ENCODE peak calls at places on chromosomes 13 and 19, in four cellular contexts. P is lower lobe of right lung, U is HCT116, H is colonic mucosa. D is an unnamed sample. For H3K36me3, the result is how much of the 10 kb centered on the place peaks cover.

GRCh38 chr13:72290962-72291681 is 424.1 kb upstream of the DACH1 start:
- DNase-seq in P (no peak), U (peak), H (no peak), D (peak)

GRCh38 chr19:17406039-17406886 is 833 bp upstream of the BST2 start:
- DNase-seq in P (no peak), U (no peak), H (no peak), D (no peak)

GRCh38 chr19:29623726-29624488 is 17.8 kb downstream of the POP4 start:
- DNase-seq in P (peak), U (no peak), H (no peak), D (no peak)

GRCh38 chr13:49532593-49532992 is 36.8 kb downstream of the PHF11 start:
- DNase-seq in P (no peak), U (no peak), H (no peak), D (no peak)

GRCh38 chr19:18157465-18158063 is 4.6 kb downstream of the PIK3R2 start:
- DNase-seq in P (no peak), U (no peak), H (no peak), D (no peak)

GRCh38 chr13:59490651-59491050 is 673.1 kb downstream of the DIAPH3 start:
- DNase-seq in P (no peak), U (no peak), H (no peak), D (no peak)

GRCh38 chr13:46297338-46297737 is 85.6 kb downstream of the LRRC63 start:
- DNase-seq in P (no peak), U (no peak), H (no peak), D (no peak)

GRCh38 chr13:114286808-114287207 is 5.4 kb downstream of the UPF3A start:
- DNase-seq in P (no peak), U (no peak), H (no peak), D (peak)

GRCh38 chr13:39263033-39263432 is 224.8 kb downstream of the NHLRC3 start:
- DNase-seq in P (no peak), U (peak), H (peak), D (no peak)

GRCh38 chr13:32048816-32049215 is 17.2 kb downstream of the FRY start:
- DNase-seq in P (no peak), U (no peak), H (no peak), D (no peak)

GRCh38 chr19:4406626-4407025 is 4.2 kb downstream of the CHAF1A start:
- DNase-seq in P (no peak), U (no peak), H (no peak), D (no peak)

GRCh38 chr13:35475131-35475959 is 1.1 kb downstream of the MAB21L1 start:
- DNase-seq in P (no peak), U (no peak), H (peak), D (no peak)

GRCh38 chr13:99326012-99326411 is 18.8 kb upstream of the GPR183 start:
- DNase-seq in P (no peak), U (no peak), H (no peak), D (no peak)

GRCh38 chr13:94054159-94054558 is 425.3 kb downstream of the DCT start:
- DNase-seq in P (no peak), U (no peak), H (no peak), D (no peak)

GRCh38 chr19:37114001-37114400 is 35.8 kb downstream of the ZNF420 start:
- DNase-seq in P (no peak), U (no peak), H (no peak), D (no peak)
- TF ChIP-seq CTCF in P (no peak), U (peak), H (no peak), D (peak)

GRCh38 chr19:15265214-15265613 is 33.0 kb upstream of the EPHX3 start:
- DNase-seq in P (no peak), U (no peak), H (no peak), D (no peak)
- H3K36me3 ChIP-seq in P (half or more), U (under half), H (under half), D (under half)

GRCh38 chr19:21569497-21569870 is 64.1 kb downstream of the ZNF429 start:
- DNase-seq in P (peak), U (no peak), H (peak), D (no peak)
- H3K4me3 ChIP-seq in P (peak), U (no peak), H (no peak), D (no peak)

GRCh38 chr19:708154-709141 is at the start of gene PALM:
- DNase-seq in P (no peak), U (no peak), H (no peak), D (no peak)
- TF ChIP-seq CTCF in P (no peak), U (no peak), H (no peak), D (no peak)

D was measured in kidney epithelial cell.